ENCODE peak calls at places on chromosomes 7 and 10, in six cellular contexts. X, B, S, F, H and M are unnamed samples.

GRCh38 chr10:21030096-21030495 is 133.0 kb upstream of the NEBL start:
- DNase-seq in X (peak), B (no peak), S (no peak), F (no peak), H (no peak), M (no peak)

GRCh38 chr10:16699435-16699834 is 117.8 kb downstream of the RSU1 start:
- DNase-seq in X (no peak), B (no peak), S (no peak), F (no peak), H (no peak), M (no peak)

GRCh38 chr7:132666076-132666775 is 90.0 kb upstream of the PLXNA4 start:
- DNase-seq in X (peak), B (no peak), S (no peak), F (peak), H (no peak), M (no peak)

GRCh38 chr7:102463841-102464576 is 654 bp downstream of the ALKBH4 start:
- DNase-seq in X (peak), B (no peak), S (peak), F (no peak), H (no peak), M (no peak)

GRCh38 chr7:87445897-87446296 is 29.6 kb downstream of the ABCB4 start:
- DNase-seq in X (no peak), B (no peak), S (no peak), F (no peak), H (no peak), M (no peak)

GRCh38 chr10:84537447-84537931 is 209.1 kb downstream of the CCSER2 start:
- DNase-seq in X (peak), B (peak), S (no peak), F (peak), H (no peak), M (peak)

GRCh38 chr7:155130493-155130892 is 60.4 kb downstream of the HTR5A start:
- DNase-seq in X (no peak), B (no peak), S (no peak), F (no peak), H (no peak), M (no peak)

GRCh38 chr10:60283397-60283796 is 106.3 kb downstream of the ANK3 start:
- DNase-seq in X (no peak), B (no peak), S (no peak), F (peak), H (no peak), M (no peak)

GRCh38 chr7:17275749-17276671 is 22.4 kb upstream of the AHR start:
- DNase-seq in X (peak), B (no peak), S (no peak), F (peak), H (no peak), M (no peak)

DNA sequence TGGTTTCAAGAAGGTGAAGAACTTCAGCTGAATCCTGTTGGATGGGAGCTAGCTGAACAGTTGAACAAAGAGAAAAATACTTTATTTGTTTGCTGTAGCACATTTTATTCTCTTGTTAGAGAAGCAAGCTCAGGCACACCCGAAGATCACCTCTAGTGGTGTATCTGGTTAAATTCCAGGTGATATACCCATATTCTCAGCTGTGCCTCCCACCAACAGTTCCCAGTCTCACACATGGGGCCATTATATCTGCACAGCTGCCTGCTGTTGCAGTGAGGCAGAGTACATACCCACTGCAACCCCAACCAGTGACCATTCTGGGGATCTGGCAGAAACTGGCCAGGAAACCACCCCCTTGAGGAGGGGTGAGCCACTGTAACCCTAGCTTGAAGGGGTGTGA is 9.2 kb downstream of the BTAF1 start:
- DNase-seq in X (no peak), B (no peak), S (no peak), F (no peak), H (no peak), M (no peak)
- H3K18ac ChIP-seq in X (no peak), B (no peak), S (no peak), F (no peak), H (no peak), M (no peak)

GRCh38 chr10:100998183-100998990 is 1.2 kb upstream of the LZTS2 start:
- DNase-seq in X (peak), B (peak), S (peak), F (peak), H (peak), M (no peak)
- H3K18ac ChIP-seq in X (peak), B (peak), S (peak), F (peak), H (peak), M (peak)

GRCh38 chr10:103766751-103767509 is 88.4 kb downstream of the SH3PXD2A start:
- DNase-seq in X (no peak), B (peak), S (no peak), F (no peak), H (no peak), M (no peak)

GRCh38 chr10:103770139-103770538 is 85.2 kb downstream of the SH3PXD2A start:
- DNase-seq in X (no peak), B (no peak), S (no peak), F (no peak), H (no peak), M (no peak)

GRCh38 chr10:103769176-103769575 is 86.2 kb downstream of the SH3PXD2A start:
- DNase-seq in X (no peak), B (no peak), S (no peak), F (no peak), H (no peak), M (no peak)

GRCh38 chr10:103767756-103768155 is 87.6 kb downstream of the SH3PXD2A start:
- DNase-seq in X (peak), B (no peak), S (no peak), F (peak), H (no peak), M (no peak)

DNA sequence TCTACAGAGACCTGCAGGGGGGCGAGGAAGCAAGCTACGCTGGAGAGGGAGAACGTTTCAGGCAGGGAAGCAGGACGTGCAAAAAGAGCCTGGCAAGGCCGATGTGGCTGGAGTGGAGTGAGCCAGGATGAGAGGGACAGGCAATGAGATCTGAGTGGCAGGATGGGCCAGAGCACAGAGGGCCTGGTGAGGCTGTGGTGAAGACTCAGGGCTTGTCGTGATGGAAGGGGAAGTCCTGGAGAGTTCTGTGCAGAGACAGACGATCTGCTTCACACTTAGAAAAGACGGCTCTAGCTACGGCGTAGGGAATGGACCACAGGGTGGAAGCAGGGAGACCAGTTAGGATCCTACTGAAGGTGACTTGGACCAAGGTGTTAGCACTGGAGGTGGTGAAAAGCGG is 87.0 kb downstream of the SH3PXD2A start:
- DNase-seq in X (no peak), B (no peak), S (no peak), F (no peak), H (no peak), M (no peak)
- H3K18ac ChIP-seq in X (no peak), B (no peak), S (peak), F (no peak), H (peak), M (peak)

DNA sequence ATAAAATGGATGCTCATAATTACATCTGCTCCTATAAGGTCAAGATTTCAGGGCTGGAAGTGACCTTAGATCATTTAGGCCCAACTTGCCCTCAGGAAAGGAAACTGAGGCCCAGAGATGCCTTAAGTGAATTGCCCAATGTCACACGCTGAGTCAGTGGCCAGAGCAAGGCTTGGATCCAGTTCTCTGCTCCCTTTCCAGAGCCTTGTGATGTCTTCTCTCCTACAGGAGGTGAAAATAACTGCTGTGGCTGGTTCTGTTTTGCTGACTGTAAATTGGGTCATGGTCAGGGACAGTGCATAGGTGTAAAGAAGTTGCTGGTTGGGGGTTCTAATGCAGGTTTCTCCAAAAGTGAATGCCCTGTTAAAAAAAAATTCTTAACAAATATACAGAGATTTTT is 91.3 kb downstream of the TCF7L2 start:
- DNase-seq in X (no peak), B (no peak), S (no peak), F (no peak), H (no peak), M (no peak)
- H3K18ac ChIP-seq in X (no peak), B (no peak), S (no peak), F (no peak), H (no peak), M (no peak)

DNA sequence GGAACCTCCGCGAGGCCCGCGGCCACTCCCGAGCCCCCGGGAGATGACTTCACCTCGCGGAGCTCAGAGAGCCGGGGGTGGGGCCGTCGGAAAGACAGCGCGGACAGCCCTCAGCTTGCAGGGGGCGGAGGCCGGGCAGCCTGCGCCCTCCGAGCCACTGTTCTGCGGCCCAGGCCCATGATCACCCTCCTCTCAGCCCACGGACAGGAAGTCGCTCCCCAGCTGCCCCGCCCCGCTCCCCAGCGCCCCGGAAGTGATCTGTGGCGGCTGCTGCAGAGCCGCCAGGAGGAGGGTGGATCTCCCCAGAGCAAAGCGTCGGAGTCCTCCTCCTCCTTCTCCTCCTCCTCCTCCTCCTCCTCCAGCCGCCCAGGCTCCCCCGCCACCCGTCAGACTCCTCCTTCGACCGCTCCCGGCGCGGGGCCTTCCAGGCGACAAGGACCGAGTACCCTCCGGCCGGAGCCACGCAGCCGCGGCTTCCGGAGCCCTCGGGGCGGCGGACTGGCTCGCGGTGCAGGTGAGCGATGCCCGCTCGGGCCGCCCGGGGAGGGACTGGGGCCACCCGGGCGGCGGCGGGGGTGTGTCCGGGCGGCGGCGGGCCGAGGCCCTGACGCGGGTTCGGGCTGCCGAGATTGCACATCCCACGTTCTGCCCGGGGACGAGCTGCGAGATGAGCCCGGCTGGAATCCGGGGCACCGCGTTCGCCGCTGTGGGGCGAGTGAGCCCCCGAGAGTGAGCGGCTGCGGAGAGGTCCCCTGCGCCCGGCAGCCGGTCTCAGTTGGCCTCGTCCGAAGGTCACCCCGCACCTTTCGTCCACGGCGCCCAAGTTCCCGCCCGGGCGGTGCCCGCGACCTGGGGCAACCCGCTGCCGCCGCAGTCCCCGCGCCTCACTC is at the start of gene RALA:
- DNase-seq in X (peak), B (peak), S (peak), F (peak), H (peak), M (peak)
- H3K18ac ChIP-seq in X (peak), B (peak), S (peak), F (peak), H (peak), M (peak)

DNA sequence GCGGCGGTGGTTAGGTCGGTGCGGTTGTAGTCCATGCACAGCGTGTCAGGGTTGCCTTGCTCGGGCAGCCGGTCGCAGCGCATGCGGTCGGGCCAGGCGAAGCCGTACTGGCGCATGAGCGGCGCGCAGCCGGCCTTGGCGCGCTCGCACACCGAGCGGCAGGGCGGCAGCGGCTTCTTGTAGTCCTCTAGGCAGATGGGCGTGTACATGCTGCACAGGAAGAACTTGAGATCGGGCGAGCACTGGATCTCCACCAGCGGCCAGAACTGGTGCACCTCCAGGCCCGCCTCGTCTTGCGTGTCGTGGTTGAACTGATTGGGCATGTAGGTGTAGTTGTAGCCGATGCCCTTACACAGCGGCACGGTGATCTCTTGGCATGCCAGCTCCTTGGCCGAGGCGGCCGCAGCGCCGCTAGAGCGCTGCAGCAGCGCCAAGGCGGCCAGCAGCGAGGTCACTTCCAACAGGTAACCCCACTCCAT is 1.1 kb downstream of the FZD8 start:
- DNase-seq in X (peak), B (peak), S (peak), F (peak), H (peak), M (peak)
- H3K18ac ChIP-seq in X (peak), B (peak), S (no peak), F (no peak), H (peak), M (peak)

GRCh38 chr7:109179601-109180000 is 609.9 kb downstream of the DNAJB9 start:
- DNase-seq in X (no peak), B (peak), S (no peak), F (no peak), H (no peak), M (no peak)
- H3K18ac ChIP-seq in X (no peak), B (no peak), S (no peak), F (no peak), H (no peak), M (no peak)

GRCh38 chr7:47266799-47267198 is 315.1 kb downstream of the TNS3 start:
- DNase-seq in X (peak), B (no peak), S (no peak), F (peak), H (no peak), M (no peak)
- H3K18ac ChIP-seq in X (peak), B (no peak), S (no peak), F (no peak), H (no peak), M (peak)